ENCODE peak calls at places on chromosomes 16 and 17, in four cellular contexts. G is ovary, L is endothelial cell of umbilical vein, F is cardiac muscle cell. J is an unnamed sample. For H3K36me3 and H3K4me1, the result is how much of the 10 kb centered on the place peaks cover.

GRCh38 chr16:85120006-85120340 is 7.7 kb upstream of the CIBAR2 start:
- DNase-seq in F (no peak), G (no peak), L (no peak), J (no peak)

GRCh38 chr17:74150428-74151025 is 53.0 kb upstream of the RPL38 start:
- DNase-seq in L (no peak), F (no peak), G (no peak), J (no peak)

GRCh38 chr17:47789611-47790520 is 31.7 kb downstream of the OSBPL7 start:
- DNase-seq in G (no peak), F (peak), L (peak), J (no peak)

GRCh38 chr16:24689128-24689527 is 40.3 kb upstream of the TNRC6A start:
- DNase-seq in G (no peak), L (peak), F (peak), J (no peak)

GRCh38 chr16:55471448-55472097 is 7.4 kb upstream of the MMP2 start:
- DNase-seq in L (peak), G (no peak), F (peak), J (no peak)

GRCh38 chr16:72848759-72849664 is 198.9 kb downstream of the ZFHX3 start:
- DNase-seq in G (peak), F (peak), L (peak), J (peak)

GRCh38 chr17:10683853-10684252 is 13.5 kb downstream of the SCO1 start:
- DNase-seq in F (peak), L (peak), G (no peak), J (no peak)

GRCh38 chr16:86806181-86806837 is 228.0 kb downstream of the FOXL1 start:
- DNase-seq in F (no peak), G (no peak), L (no peak), J (no peak)

GRCh38 chr17:2054262-2054739 is 602 bp upstream of the HIC1 start:
- DNase-seq in G (peak), L (peak), F (peak), J (no peak)

GRCh38 chr17:71926746-71927398 is 193.9 kb upstream of the SOX9 start:
- DNase-seq in L (no peak), G (no peak), F (no peak), J (no peak)

GRCh38 chr17:41784207-41784744 is 2.2 kb downstream of the JUP start:
- DNase-seq in L (peak), F (peak), G (no peak), J (no peak)

GRCh38 chr17:76493505-76494167 is 7.6 kb downstream of the RHBDF2 start:
- DNase-seq in G (no peak), L (no peak), F (no peak), J (no peak)

GRCh38 chr16:73183678-73184092 is 135.8 kb upstream of the ZFHX3 start:
- DNase-seq in F (peak), G (peak), L (no peak), J (no peak)

GRCh38 chr17:77555741-77556291 is 402.7 kb upstream of the TNRC6C start:
- DNase-seq in G (no peak), F (peak), L (no peak), J (no peak)

GRCh38 chr17:33049781-33050414 is 58.3 kb downstream of the SPACA3 start:
- DNase-seq in F (peak), G (no peak), L (peak), J (no peak)

GRCh38 chr16:22174642-22175041 is 12.3 kb downstream of the SDR42E2 start:
- DNase-seq in F (no peak), G (no peak), L (no peak), J (no peak)

GRCh38 chr16:30494028-30494427 is 21.5 kb downstream of the ITGAL start:
- DNase-seq in G (no peak), L (no peak), F (no peak), J (no peak)

GRCh38 chr16:28623172-28623711 is 13.4 kb upstream of the SULT1A1 start:
- DNase-seq in G (no peak), F (peak), L (peak), J (no peak)
- H3K27ac ChIP-seq in G (peak), F (no peak), L (no peak), J (no peak)

DNA sequence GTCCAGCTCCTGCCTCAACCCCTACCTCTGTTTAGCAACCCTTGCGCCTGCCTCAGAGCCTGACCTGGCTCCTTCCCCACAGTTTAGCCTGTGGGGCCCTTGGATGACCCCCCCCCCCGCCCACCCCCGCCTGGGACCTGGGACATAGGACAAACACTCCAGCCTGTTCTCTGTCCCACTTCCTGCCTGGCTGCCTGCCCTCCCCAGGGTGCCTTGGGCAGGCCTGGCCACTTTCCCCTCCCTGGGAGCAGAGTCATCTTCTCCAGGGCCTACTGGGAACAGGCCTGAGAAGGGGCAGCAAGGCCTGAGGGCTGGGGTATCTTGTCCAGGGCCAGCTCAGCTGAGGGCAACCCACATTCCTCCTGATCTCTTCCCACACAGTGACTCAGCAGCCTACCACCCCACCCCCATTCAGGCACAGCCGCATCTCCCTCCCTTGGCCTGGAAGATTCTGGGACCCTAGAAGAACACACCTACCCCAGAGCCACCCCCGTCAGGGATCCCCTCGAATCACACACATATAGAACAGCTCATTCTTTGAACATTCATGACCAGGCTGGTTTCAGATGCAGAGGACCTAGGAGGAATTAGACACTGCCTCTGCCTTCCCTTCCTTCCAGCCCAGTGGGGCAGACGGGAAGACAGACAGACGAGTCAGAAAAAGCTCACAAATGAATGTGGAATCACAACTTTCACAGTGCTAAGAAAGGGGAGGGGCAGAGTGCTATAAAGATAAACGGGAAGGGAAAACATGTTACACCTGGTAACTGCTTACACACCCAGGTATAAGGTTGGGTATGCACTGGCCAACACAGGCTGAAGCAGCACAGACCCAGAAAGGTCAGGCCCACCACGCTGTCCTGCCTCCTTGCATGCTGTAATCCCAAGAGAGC is 6.0 kb downstream of the FHOD1 start:
- DNase-seq in F (peak), L (peak), G (peak), J (no peak)
- H3K36me3 ChIP-seq in F (under half), L (under half), G (under half), J (under half)

GRCh38 chr17:57894848-57895247 is 45.0 kb upstream of the MRPS23 start:
- DNase-seq in G (no peak), L (no peak), F (no peak), J (no peak)
- H3K4me1 ChIP-seq in G (half or more), L (under half), F (under half), J (under half)

GRCh38 chr17:45135192-45135977 is at the start of gene ACBD4:
- DNase-seq in F (peak), G (peak), L (peak), J (peak)
- H3K27ac ChIP-seq in F (no peak), G (peak), L (peak), J (peak)

GRCh38 chr17:80388175-80388574 is 26.8 kb upstream of the ENDOV start:
- DNase-seq in L (no peak), G (no peak), F (no peak), J (no peak)
- H3K36me3 ChIP-seq in L (under half), G (under half), F (under half), J (half or more)

GRCh38 chr17:82600731-82601446 is 47.4 kb downstream of the WDR45B start:
- DNase-seq in F (no peak), L (no peak), G (no peak), J (no peak)

GRCh38 chr17:82602487-82602886 is 45.8 kb downstream of the WDR45B start:
- DNase-seq in G (no peak), L (peak), F (no peak), J (no peak)

GRCh38 chr17:82602986-82603385 is 45.3 kb downstream of the WDR45B start:
- DNase-seq in L (peak), F (no peak), G (no peak), J (no peak)

GRCh38 chr17:82599674-82600661 is 48.3 kb downstream of the WDR45B start:
- DNase-seq in G (no peak), L (no peak), F (no peak), J (no peak)

GRCh38 chr17:82601447-82602000 is 46.7 kb downstream of the WDR45B start:
- DNase-seq in F (no peak), L (no peak), G (no peak), J (no peak)
- H3K4me1 ChIP-seq in F (under half), L (under half), G (under half), J (under half)

GRCh38 chr16:11669380-11670146 is 1.3 kb downstream of the SNN start:
- DNase-seq in F (no peak), G (no peak), L (peak), J (peak)

GRCh38 chr16:11668590-11669379 is 530 bp downstream of the SNN start:
- DNase-seq in G (peak), F (no peak), L (no peak), J (no peak)

GRCh38 chr16:11671676-11672075 is 3.4 kb downstream of the SNN start:
- DNase-seq in G (no peak), L (no peak), F (no peak), J (no peak)

GRCh38 chr16:11671271-11671670 is 3.0 kb downstream of the SNN start:
- DNase-seq in F (no peak), G (no peak), L (no peak), J (no peak)

GRCh38 chr16:11670171-11671131 is 2.2 kb downstream of the SNN start:
- DNase-seq in L (no peak), F (no peak), G (peak), J (no peak)
- H3K27ac ChIP-seq in L (no peak), F (no peak), G (peak), J (peak)

GRCh38 chr17:64728041-64728695 is 66.1 kb upstream of the SMURF2 start:
- DNase-seq in L (no peak), G (peak), F (no peak), J (no peak)
- H3K36me3 ChIP-seq in L (under half), G (under half), F (under half), J (under half)

GRCh38 chr16:82636958-82637357 is 10.2 kb downstream of the CDH13 start:
- DNase-seq in F (no peak), L (no peak), G (no peak), J (no peak)
- H3K4me1 ChIP-seq in F (under half), L (half or more), G (under half), J (under half)

DNA sequence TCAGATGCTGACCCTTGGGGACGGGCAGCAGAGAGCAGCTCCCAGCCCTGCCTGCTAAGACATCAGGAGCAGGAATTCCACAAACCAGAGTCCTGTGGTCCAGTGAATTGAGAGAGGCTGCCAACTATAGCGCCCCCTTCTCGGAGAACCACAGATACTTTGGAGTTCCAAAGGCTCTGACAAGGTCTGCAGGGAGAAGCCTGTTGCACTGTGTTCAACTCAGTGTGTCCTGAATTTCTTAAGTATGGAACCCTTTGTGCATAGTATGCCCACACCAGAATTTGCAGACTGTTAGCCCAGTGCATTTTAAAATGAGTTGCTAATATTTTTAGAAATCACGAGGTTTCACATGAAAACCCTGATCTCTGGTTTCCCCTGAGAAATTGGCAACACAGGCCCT is 223.4 kb downstream of the KATNIP start:
- DNase-seq in F (no peak), G (no peak), L (no peak), J (no peak)
- H3K27ac ChIP-seq in F (no peak), G (no peak), L (no peak), J (no peak)